ENCODE peak calls at places on chromosomes 6 and 20, in ten cellular contexts. T, A, K, Y, I, N, H, R, O and Z are unnamed samples. For H3K4me1, the result is how much of the 10 kb centered on the place peaks cover.

GRCh38 chr6:1063671-1064355 is 248.1 kb upstream of the FOXQ1 start:
- DNase-seq in T (no peak), A (no peak), K (no peak), Y (no peak), I (no peak), N (no peak), H (no peak), R (no peak), O (no peak), Z (no peak)

GRCh38 chr6:135906542-135906941 is 55.0 kb downstream of the PDE7B start:
- DNase-seq in T (no peak), A (no peak), K (peak), Y (peak), I (no peak), N (no peak), H (no peak), R (no peak), O (no peak), Z (no peak)

GRCh38 chr6:111417946-111418345 is 65.1 kb downstream of the REV3L start:
- DNase-seq in T (no peak), A (no peak), K (no peak), Y (peak), I (no peak), N (no peak), H (no peak), R (no peak), O (no peak), Z (no peak)

GRCh38 chr6:149974825-149975224 is 11.1 kb downstream of the ULBP1 start:
- DNase-seq in T (no peak), A (no peak), K (no peak), Y (no peak), I (no peak), N (no peak), H (no peak), R (peak), O (no peak), Z (no peak)

GRCh38 chr6:70651326-70651905 is 16.3 kb upstream of the SMAP1 start:
- DNase-seq in T (no peak), A (no peak), K (no peak), Y (no peak), I (no peak), N (no peak), H (no peak), R (no peak), O (no peak), Z (no peak)

GRCh38 chr6:159691133-159691962 is 1.7 kb downstream of the SOD2 start:
- DNase-seq in T (no peak), A (no peak), K (peak), Y (peak), I (no peak), N (no peak), H (no peak), R (peak), O (peak), Z (no peak)

GRCh38 chr6:152605342-152605741 is 31.8 kb downstream of the SYNE1 start:
- DNase-seq in T (no peak), A (no peak), K (peak), Y (peak), I (no peak), N (no peak), H (no peak), R (no peak), O (no peak), Z (no peak)

GRCh38 chr6:130018830-130019795 is 732 bp downstream of the L3MBTL3 start:
- DNase-seq in T (peak), A (peak), K (peak), Y (peak), I (no peak), N (peak), H (peak), R (peak), O (no peak), Z (peak)

GRCh38 chr6:136587527-136587926 is 37.3 kb upstream of the MAP7 start:
- DNase-seq in T (no peak), A (no peak), K (no peak), Y (peak), I (no peak), N (no peak), H (no peak), R (no peak), O (no peak), Z (no peak)

GRCh38 chr6:13710552-13711383 is 867 bp downstream of the RANBP9 start:
- DNase-seq in T (peak), A (peak), K (no peak), Y (no peak), I (peak), N (peak), H (no peak), R (peak), O (no peak), Z (peak)

GRCh38 chr6:121645100-121645745 is 209.8 kb downstream of the GJA1 start:
- DNase-seq in T (no peak), A (no peak), K (no peak), Y (peak), I (no peak), N (no peak), H (no peak), R (no peak), O (no peak), Z (no peak)

GRCh38 chr20:38434310-38434741 is 802 bp downstream of the SNHG17 start:
- DNase-seq in T (peak), A (no peak), K (peak), Y (peak), I (no peak), N (peak), H (no peak), R (peak), O (no peak), Z (peak)

GRCh38 chr20:33169176-33169794 is 1.3 kb downstream of the BPIFA2 start:
- DNase-seq in T (no peak), A (no peak), K (no peak), Y (no peak), I (no peak), N (no peak), H (no peak), R (peak), O (no peak), Z (no peak)

GRCh38 chr6:133646021-133646682 is 242.8 kb upstream of the TCF21 start:
- DNase-seq in T (no peak), A (no peak), K (peak), Y (peak), I (no peak), N (no peak), H (no peak), R (no peak), O (no peak), Z (no peak)

GRCh38 chr6:72742274-72742673 is 120.4 kb downstream of the KCNQ5 start:
- DNase-seq in T (no peak), A (no peak), K (no peak), Y (no peak), I (no peak), N (no peak), H (no peak), R (no peak), O (no peak), Z (no peak)

GRCh38 chr6:56540232-56540631 is 102.5 kb downstream of the DST start:
- DNase-seq in T (no peak), A (no peak), K (no peak), Y (no peak), I (no peak), N (no peak), H (no peak), R (no peak), O (no peak), Z (no peak)

GRCh38 chr6:25041676-25042598 is 106.2 kb upstream of the RIPOR2 start:
- DNase-seq in T (no peak), A (no peak), K (no peak), Y (no peak), I (no peak), N (peak), H (no peak), R (peak), O (no peak), Z (no peak)

GRCh38 chr6:25038300-25038699 is 102.5 kb upstream of the RIPOR2 start:
- DNase-seq in T (no peak), A (no peak), K (no peak), Y (no peak), I (no peak), N (no peak), H (no peak), R (no peak), O (no peak), Z (no peak)

GRCh38 chr6:25035451-25036435 is 100.0 kb upstream of the RIPOR2 start:
- DNase-seq in T (no peak), A (no peak), K (no peak), Y (no peak), I (no peak), N (no peak), H (no peak), R (no peak), O (no peak), Z (no peak)

GRCh38 chr6:25036461-25036860 is 100.7 kb upstream of the RIPOR2 start:
- DNase-seq in T (no peak), A (no peak), K (no peak), Y (no peak), I (no peak), N (no peak), H (no peak), R (no peak), O (no peak), Z (no peak)

DNA sequence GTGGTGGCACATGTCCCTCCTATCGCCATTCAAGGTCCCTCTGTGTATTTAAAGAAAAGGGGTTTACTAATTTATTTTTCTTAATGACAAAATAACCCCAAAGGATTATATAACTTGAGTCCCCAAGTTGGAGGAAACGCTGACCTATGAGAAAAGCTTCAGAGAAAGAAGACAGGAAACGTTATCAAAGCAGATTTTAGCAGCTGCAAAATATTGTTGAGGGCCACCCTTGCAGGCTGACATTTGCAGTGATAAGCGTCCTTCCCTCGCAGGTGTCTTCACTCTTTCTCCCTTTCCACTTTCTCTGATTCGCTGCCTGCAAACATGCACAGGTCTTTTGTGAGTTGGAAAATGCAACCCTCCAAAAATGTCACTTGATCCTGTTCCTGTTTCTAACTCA is 103.2 kb upstream of the RIPOR2 start:
- DNase-seq in T (no peak), A (no peak), K (no peak), Y (no peak), I (no peak), N (no peak), H (no peak), R (no peak), O (no peak), Z (no peak)
- H3K4me1 ChIP-seq in T (under half), A (under half), K (under half), Y (under half), I (under half), N (under half), H (under half), R (under half), O (under half), Z (under half)

GRCh38 chr6:52523363-52524207 is 53.3 kb downstream of the TRAM2 start:
- DNase-seq in T (no peak), A (no peak), K (no peak), Y (no peak), I (no peak), N (no peak), H (no peak), R (no peak), O (no peak), Z (no peak)
- H3K4me1 ChIP-seq in T (under half), A (under half), K (under half), Y (under half), I (under half), N (under half), H (under half), R (under half), O (under half), Z (under half)

DNA sequence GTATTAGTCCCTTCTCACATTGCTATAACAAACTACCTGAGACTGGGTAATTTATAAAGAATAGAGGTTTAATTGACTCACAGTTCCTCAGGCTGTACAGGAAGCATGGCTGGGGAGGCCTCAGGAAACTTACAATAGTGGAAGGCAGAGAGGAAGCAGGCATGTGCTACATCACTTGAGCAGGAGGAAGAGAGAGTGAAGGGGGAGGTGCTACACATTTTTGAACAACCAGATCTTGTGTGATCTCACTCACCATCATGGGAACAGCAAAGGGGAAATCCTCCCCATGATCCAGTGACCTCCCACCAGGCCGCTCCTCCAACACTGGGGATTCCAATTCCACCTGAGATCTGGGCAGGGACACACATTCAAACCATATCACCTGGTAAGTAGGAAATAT is 630.6 kb downstream of the QKI start:
- DNase-seq in T (no peak), A (no peak), K (no peak), Y (no peak), I (no peak), N (no peak), H (no peak), R (no peak), O (no peak), Z (no peak)
- H3K4me1 ChIP-seq in T (under half), A (under half), K (under half), Y (under half), I (under half), N (under half), H (under half), R (under half), O (under half), Z (under half)

GRCh38 chr6:33198159-33198852 is 2.2 kb downstream of the RXRB start:
- DNase-seq in T (no peak), A (no peak), K (no peak), Y (no peak), I (no peak), N (peak), H (no peak), R (no peak), O (no peak), Z (no peak)
- H3K4me1 ChIP-seq in T (under half), A (under half), K (under half), Y (under half), I (under half), N (under half), H (half or more), R (under half), O (under half), Z (under half)

DNA sequence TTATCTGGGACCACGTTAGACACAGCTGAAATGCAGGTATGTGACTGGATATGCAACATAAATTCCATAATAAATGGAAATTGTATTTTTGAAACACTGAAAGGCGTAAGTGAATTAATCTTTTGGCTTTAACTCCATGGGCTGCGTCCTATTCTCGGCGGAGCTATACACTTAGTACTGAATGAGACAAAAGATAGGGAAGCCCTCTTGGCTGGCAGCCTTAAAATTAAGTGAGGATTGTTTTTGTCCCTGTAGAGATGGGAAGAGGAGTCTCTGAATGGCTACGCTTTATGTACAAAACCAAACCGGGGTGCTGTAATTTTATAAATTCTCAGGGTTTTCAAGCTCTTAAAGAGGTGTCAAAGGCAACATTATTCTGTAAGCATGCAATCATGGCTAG is 429.8 kb downstream of the QKI start:
- DNase-seq in T (no peak), A (no peak), K (no peak), Y (no peak), I (no peak), N (no peak), H (no peak), R (no peak), O (no peak), Z (no peak)
- H3K4me1 ChIP-seq in T (under half), A (under half), K (under half), Y (under half), I (under half), N (under half), H (under half), R (under half), O (under half), Z (under half)

GRCh38 chr20:62922451-62922921 is 3.8 kb downstream of the DIDO1 start:
- DNase-seq in T (no peak), A (no peak), K (no peak), Y (no peak), I (peak), N (no peak), H (no peak), R (no peak), O (no peak), Z (peak)

GRCh38 chr20:62926229-62927127 is at the start of gene DIDO1:
- DNase-seq in T (peak), A (peak), K (peak), Y (peak), I (peak), N (peak), H (peak), R (peak), O (peak), Z (peak)

GRCh38 chr20:62925420-62926228 is 681 bp downstream of the DIDO1 start:
- DNase-seq in T (peak), A (no peak), K (peak), Y (peak), I (no peak), N (peak), H (no peak), R (no peak), O (no peak), Z (no peak)

GRCh38 chr20:62924567-62925419 is 1.5 kb downstream of the DIDO1 start:
- DNase-seq in T (no peak), A (no peak), K (peak), Y (peak), I (no peak), N (no peak), H (no peak), R (no peak), O (no peak), Z (peak)

DNA sequence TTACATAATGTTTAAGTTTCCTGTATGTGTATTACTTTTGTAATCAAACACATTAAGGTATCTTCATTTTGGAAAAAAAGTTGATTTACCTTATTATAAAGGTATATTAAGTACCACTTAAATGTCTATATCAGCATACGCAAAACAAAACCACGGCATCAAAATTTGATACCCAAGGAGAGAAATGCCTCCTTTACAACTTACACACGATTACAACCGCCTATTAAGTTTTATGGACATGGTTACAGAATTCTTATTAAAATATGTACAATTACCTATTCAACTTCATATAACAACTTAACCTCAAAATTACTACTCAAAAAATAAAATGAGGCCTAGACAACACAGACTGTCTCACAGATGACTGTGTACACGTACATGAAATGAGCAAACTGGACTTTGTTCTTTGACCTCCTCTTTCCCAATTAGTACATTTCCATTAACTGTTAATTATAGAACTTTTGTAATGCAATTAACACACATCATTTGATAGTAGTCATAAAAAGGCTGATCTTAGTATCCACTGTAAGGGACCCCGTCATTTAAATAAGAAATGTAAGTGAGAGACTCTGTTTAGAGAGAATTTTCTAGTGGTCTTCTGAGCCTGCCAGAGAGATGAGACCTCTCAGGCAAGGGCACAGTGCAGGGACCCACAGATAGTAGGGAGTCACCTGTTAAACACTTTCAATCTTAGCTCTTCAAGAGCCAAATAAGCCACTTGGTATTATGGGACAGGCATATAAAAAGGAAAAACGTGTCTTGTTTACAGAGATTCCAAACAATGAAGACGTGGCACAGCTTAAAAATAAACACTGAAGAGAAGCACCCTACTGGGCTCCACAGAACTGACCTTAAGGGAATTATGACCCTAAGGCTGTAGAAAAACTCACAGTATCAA is 2.4 kb downstream of the DIDO1 start:
- DNase-seq in T (no peak), A (no peak), K (no peak), Y (no peak), I (no peak), N (no peak), H (no peak), R (no peak), O (no peak), Z (no peak)
- H3K4me1 ChIP-seq in T (under half), A (under half), K (under half), Y (under half), I (half or more), N (half or more), H (half or more), R (half or more), O (half or more), Z (half or more)

DNA sequence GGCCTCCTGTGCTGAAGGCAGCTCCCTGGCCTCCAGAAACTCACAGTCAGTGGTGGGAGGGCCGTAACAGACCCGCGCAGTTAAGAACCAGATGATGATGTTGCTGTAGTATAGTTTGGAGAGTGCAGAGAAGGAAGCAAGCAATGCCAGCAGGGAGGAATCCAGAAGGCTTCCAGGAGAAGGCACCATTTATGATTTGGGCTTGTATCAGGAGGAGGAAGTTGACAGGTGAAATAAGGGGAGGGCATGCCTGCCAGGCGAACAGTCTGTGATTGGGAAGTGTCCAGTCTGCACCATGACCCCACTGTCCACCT is 13.3 kb upstream of the BAK1 start:
- DNase-seq in T (no peak), A (no peak), K (no peak), Y (no peak), I (no peak), N (no peak), H (no peak), R (no peak), O (no peak), Z (no peak)
- H3K4me1 ChIP-seq in T (under half), A (under half), K (under half), Y (under half), I (under half), N (under half), H (under half), R (under half), O (under half), Z (under half)

GRCh38 chr20:63856111-63856511 is 5.2 kb upstream of the ABHD16B start:
- DNase-seq in T (peak), A (no peak), K (no peak), Y (no peak), I (no peak), N (peak), H (no peak), R (peak), O (no peak), Z (no peak)
- H3K4me1 ChIP-seq in T (under half), A (under half), K (half or more), Y (under half), I (under half), N (half or more), H (under half), R (half or more), O (under half), Z (half or more)